ENCODE peak calls at places on chromosomes 11 and 22, in five cellular contexts. One of them, this sample, is unnamed.

GRCh38 chr11:122175316-122175715 is 59.3 kb upstream of the BLID start:
- DNase-seq in HFF-Myc: no peak
- DNase-seq in A172: no peak
- DNase-seq in stimulated activated CD4-positive, alpha-beta T cell treated with anti-CD3 and anti-CD28 coated beads, Interleukin-12 subunit alpha, Interleukin-12 subunit beta, amount 100 ng/mL, for 24 hours: no peak
- DNase-seq in lower leg skin: no peak
- DNase-seq in this sample: no peak

GRCh38 chr22:42459273-42460040 is 27.3 kb upstream of the NFAM1 start:
- DNase-seq in lower leg skin: no peak
- DNase-seq in A172: no peak
- DNase-seq in HFF-Myc: no peak
- DNase-seq in stimulated activated CD4-positive, alpha-beta T cell treated with anti-CD3 and anti-CD28 coated beads, Interleukin-12 subunit alpha, Interleukin-12 subunit beta, amount 100 ng/mL, for 24 hours: no peak
- DNase-seq in this sample: no peak

GRCh38 chr11:133300666-133301065 is 231.6 kb downstream of the OPCML start:
- DNase-seq in stimulated activated CD4-positive, alpha-beta T cell treated with anti-CD3 and anti-CD28 coated beads, Interleukin-12 subunit alpha, Interleukin-12 subunit beta, amount 100 ng/mL, for 24 hours: no peak
- DNase-seq in lower leg skin: no peak
- DNase-seq in HFF-Myc: no peak
- DNase-seq in A172: no peak
- DNase-seq in this sample: no peak

GRCh38 chr11:19380375-19380774 is 139.6 kb upstream of the E2F8 start:
- DNase-seq in A172: peak; percentile 97
- DNase-seq in lower leg skin: no peak
- DNase-seq in HFF-Myc: peak; percentile 72
- DNase-seq in stimulated activated CD4-positive, alpha-beta T cell treated with anti-CD3 and anti-CD28 coated beads, Interleukin-12 subunit alpha, Interleukin-12 subunit beta, amount 100 ng/mL, for 24 hours: no peak
- DNase-seq in this sample: no peak

GRCh38 chr11:27116684-27117083 is 76.1 kb downstream of the BBOX1 start:
- DNase-seq in lower leg skin: no peak
- DNase-seq in HFF-Myc: peak; percentile 25
- DNase-seq in A172: peak; percentile 90
- DNase-seq in stimulated activated CD4-positive, alpha-beta T cell treated with anti-CD3 and anti-CD28 coated beads, Interleukin-12 subunit alpha, Interleukin-12 subunit beta, amount 100 ng/mL, for 24 hours: no peak
- DNase-seq in this sample: no peak

GRCh38 chr11:35290876-35291275 is 128.5 kb downstream of the SLC1A2 start:
- DNase-seq in A172: no peak
- DNase-seq in HFF-Myc: no peak
- DNase-seq in stimulated activated CD4-positive, alpha-beta T cell treated with anti-CD3 and anti-CD28 coated beads, Interleukin-12 subunit alpha, Interleukin-12 subunit beta, amount 100 ng/mL, for 24 hours: no peak
- DNase-seq in lower leg skin: no peak
- DNase-seq in this sample: no peak

GRCh38 chr11:66315921-66316811 is 678 bp downstream of the CD248 start:
- DNase-seq in lower leg skin: no peak
- DNase-seq in HFF-Myc: no peak
- DNase-seq in A172: no peak
- DNase-seq in stimulated activated CD4-positive, alpha-beta T cell treated with anti-CD3 and anti-CD28 coated beads, Interleukin-12 subunit alpha, Interleukin-12 subunit beta, amount 100 ng/mL, for 24 hours: no peak
- DNase-seq in this sample: no peak

GRCh38 chr22:35312198-35313059 is 12.7 kb downstream of the TOM1 start:
- DNase-seq in A172: peak; percentile 67
- DNase-seq in stimulated activated CD4-positive, alpha-beta T cell treated with anti-CD3 and anti-CD28 coated beads, Interleukin-12 subunit alpha, Interleukin-12 subunit beta, amount 100 ng/mL, for 24 hours: no peak
- DNase-seq in HFF-Myc: no peak
- DNase-seq in lower leg skin: no peak
- DNase-seq in this sample: no peak

GRCh38 chr22:49425356-49425755 is 402.3 kb downstream of the BRD1 start:
- DNase-seq in stimulated activated CD4-positive, alpha-beta T cell treated with anti-CD3 and anti-CD28 coated beads, Interleukin-12 subunit alpha, Interleukin-12 subunit beta, amount 100 ng/mL, for 24 hours: no peak
- DNase-seq in A172: no peak
- DNase-seq in HFF-Myc: no peak
- DNase-seq in lower leg skin: no peak
- DNase-seq in this sample: no peak

GRCh38 chr11:69166186-69167115 is 10.7 kb downstream of the SMIM38 start:
- DNase-seq in HFF-Myc: peak; percentile 61
- DNase-seq in A172: peak; percentile 93
- DNase-seq in stimulated activated CD4-positive, alpha-beta T cell treated with anti-CD3 and anti-CD28 coated beads, Interleukin-12 subunit alpha, Interleukin-12 subunit beta, amount 100 ng/mL, for 24 hours: peak; percentile 21
- DNase-seq in lower leg skin: no peak
- DNase-seq in this sample: peak; percentile 50

GRCh38 chr22:29609139-29609538 is 5.7 kb downstream of the NF2 start:
- DNase-seq in lower leg skin: no peak
- DNase-seq in HFF-Myc: no peak
- DNase-seq in A172: no peak
- DNase-seq in stimulated activated CD4-positive, alpha-beta T cell treated with anti-CD3 and anti-CD28 coated beads, Interleukin-12 subunit alpha, Interleukin-12 subunit beta, amount 100 ng/mL, for 24 hours: no peak
- DNase-seq in this sample: no peak

GRCh38 chr22:18980829-18981228 is 44.7 kb upstream of the PRODH start:
- DNase-seq in HFF-Myc: no peak
- DNase-seq in stimulated activated CD4-positive, alpha-beta T cell treated with anti-CD3 and anti-CD28 coated beads, Interleukin-12 subunit alpha, Interleukin-12 subunit beta, amount 100 ng/mL, for 24 hours: no peak
- DNase-seq in A172: no peak
- DNase-seq in lower leg skin: no peak
- DNase-seq in this sample: no peak

GRCh38 chr11:3160252-3161031 is 4.7 kb downstream of the OSBPL5 start:
- DNase-seq in lower leg skin: peak; percentile 85
- DNase-seq in stimulated activated CD4-positive, alpha-beta T cell treated with anti-CD3 and anti-CD28 coated beads, Interleukin-12 subunit alpha, Interleukin-12 subunit beta, amount 100 ng/mL, for 24 hours: no peak
- DNase-seq in HFF-Myc: peak; percentile 75
- DNase-seq in A172: peak; percentile 65
- DNase-seq in this sample: peak; percentile 94

GRCh38 chr11:111798279-111798678 is 32.1 kb upstream of the PPP2R1B start:
- DNase-seq in stimulated activated CD4-positive, alpha-beta T cell treated with anti-CD3 and anti-CD28 coated beads, Interleukin-12 subunit alpha, Interleukin-12 subunit beta, amount 100 ng/mL, for 24 hours: no peak
- DNase-seq in A172: no peak
- DNase-seq in lower leg skin: no peak
- DNase-seq in HFF-Myc: no peak
- DNase-seq in this sample: no peak

GRCh38 chr11:43282607-43283440 is 29.0 kb upstream of the API5 start:
- DNase-seq in lower leg skin: no peak
- DNase-seq in A172: peak; percentile 28
- DNase-seq in HFF-Myc: peak; percentile 3
- DNase-seq in stimulated activated CD4-positive, alpha-beta T cell treated with anti-CD3 and anti-CD28 coated beads, Interleukin-12 subunit alpha, Interleukin-12 subunit beta, amount 100 ng/mL, for 24 hours: no peak
- DNase-seq in this sample: peak; percentile 49

GRCh38 chr11:118012083-118012669 is 26.0 kb downstream of the IL10RA start:
- DNase-seq in stimulated activated CD4-positive, alpha-beta T cell treated with anti-CD3 and anti-CD28 coated beads, Interleukin-12 subunit alpha, Interleukin-12 subunit beta, amount 100 ng/mL, for 24 hours: no peak
- DNase-seq in HFF-Myc: no peak
- DNase-seq in lower leg skin: no peak
- DNase-seq in A172: peak; percentile 27
- DNase-seq in this sample: no peak

GRCh38 chr22:27377901-27378300 is 423.7 kb downstream of the MN1 start:
- DNase-seq in HFF-Myc: no peak
- DNase-seq in stimulated activated CD4-positive, alpha-beta T cell treated with anti-CD3 and anti-CD28 coated beads, Interleukin-12 subunit alpha, Interleukin-12 subunit beta, amount 100 ng/mL, for 24 hours: no peak
- DNase-seq in lower leg skin: no peak
- DNase-seq in A172: no peak
- DNase-seq in this sample: no peak

GRCh38 chr11:43830928-43831440 is 49.6 kb upstream of the ALKBH3 start:
- DNase-seq in lower leg skin: no peak
- DNase-seq in A172: peak; percentile 100
- DNase-seq in HFF-Myc: peak; percentile 97
- DNase-seq in stimulated activated CD4-positive, alpha-beta T cell treated with anti-CD3 and anti-CD28 coated beads, Interleukin-12 subunit alpha, Interleukin-12 subunit beta, amount 100 ng/mL, for 24 hours: peak; percentile 26
- DNase-seq in this sample: no peak

GRCh38 chr11:70811915-70812314 is 413.6 kb downstream of the CTTN start:
- DNase-seq in A172: no peak
- DNase-seq in lower leg skin: no peak
- DNase-seq in HFF-Myc: no peak
- DNase-seq in stimulated activated CD4-positive, alpha-beta T cell treated with anti-CD3 and anti-CD28 coated beads, Interleukin-12 subunit alpha, Interleukin-12 subunit beta, amount 100 ng/mL, for 24 hours: no peak
- DNase-seq in this sample: no peak

GRCh38 chr22:49355206-49355920 is 472.3 kb downstream of the BRD1 start:
- DNase-seq in HFF-Myc: no peak
- DNase-seq in A172: no peak
- DNase-seq in lower leg skin: no peak
- DNase-seq in stimulated activated CD4-positive, alpha-beta T cell treated with anti-CD3 and anti-CD28 coated beads, Interleukin-12 subunit alpha, Interleukin-12 subunit beta, amount 100 ng/mL, for 24 hours: no peak
- DNase-seq in this sample: no peak

GRCh38 chr11:4606231-4607015 is 1.6 kb downstream of the TRIM68 start:
- DNase-seq in HFF-Myc: no peak
- DNase-seq in lower leg skin: no peak
- DNase-seq in A172: peak; percentile 15
- DNase-seq in stimulated activated CD4-positive, alpha-beta T cell treated with anti-CD3 and anti-CD28 coated beads, Interleukin-12 subunit alpha, Interleukin-12 subunit beta, amount 100 ng/mL, for 24 hours: no peak
- DNase-seq in this sample: no peak

GRCh38 chr22:48803171-48803992 is 1024.3 kb downstream of the BRD1 start:
- DNase-seq in stimulated activated CD4-positive, alpha-beta T cell treated with anti-CD3 and anti-CD28 coated beads, Interleukin-12 subunit alpha, Interleukin-12 subunit beta, amount 100 ng/mL, for 24 hours: no peak
- DNase-seq in lower leg skin: no peak
- DNase-seq in HFF-Myc: no peak
- DNase-seq in A172: no peak
- DNase-seq in this sample: no peak

GRCh38 chr22:28142361-28142801 is 223.3 kb upstream of the PITPNB start:
- DNase-seq in stimulated activated CD4-positive, alpha-beta T cell treated with anti-CD3 and anti-CD28 coated beads, Interleukin-12 subunit alpha, Interleukin-12 subunit beta, amount 100 ng/mL, for 24 hours: no peak
- DNase-seq in A172: peak; percentile 60
- DNase-seq in HFF-Myc: peak; percentile 54
- DNase-seq in lower leg skin: peak; percentile 27
- DNase-seq in this sample: no peak

GRCh38 chr11:59891781-59892181 is 13.2 kb downstream of the OOSP3 start:
- DNase-seq in A172: peak; percentile 14
- DNase-seq in stimulated activated CD4-positive, alpha-beta T cell treated with anti-CD3 and anti-CD28 coated beads, Interleukin-12 subunit alpha, Interleukin-12 subunit beta, amount 100 ng/mL, for 24 hours: no peak
- DNase-seq in HFF-Myc: no peak
- DNase-seq in lower leg skin: no peak
- DNase-seq in this sample: no peak

GRCh38 chr11:130162733-130163132 is 3.2 kb downstream of the ST14 start:
- DNase-seq in HFF-Myc: no peak
- DNase-seq in A172: no peak
- DNase-seq in lower leg skin: no peak
- DNase-seq in stimulated activated CD4-positive, alpha-beta T cell treated with anti-CD3 and anti-CD28 coated beads, Interleukin-12 subunit alpha, Interleukin-12 subunit beta, amount 100 ng/mL, for 24 hours: no peak
- DNase-seq in this sample: no peak

GRCh38 chr11:115104851-115105453 is 399.3 kb downstream of the CADM1 start:
- DNase-seq in HFF-Myc: no peak
- DNase-seq in A172: no peak
- DNase-seq in stimulated activated CD4-positive, alpha-beta T cell treated with anti-CD3 and anti-CD28 coated beads, Interleukin-12 subunit alpha, Interleukin-12 subunit beta, amount 100 ng/mL, for 24 hours: no peak
- DNase-seq in lower leg skin: no peak
- DNase-seq in this sample: no peak

GRCh38 chr11:8744423-8744822 is 61.8 kb downstream of the RPL27A start:
- DNase-seq in HFF-Myc: no peak
- DNase-seq in A172: peak; percentile 60
- DNase-seq in lower leg skin: no peak
- DNase-seq in stimulated activated CD4-positive, alpha-beta T cell treated with anti-CD3 and anti-CD28 coated beads, Interleukin-12 subunit alpha, Interleukin-12 subunit beta, amount 100 ng/mL, for 24 hours: no peak
- DNase-seq in this sample: no peak

GRCh38 chr11:110198031-110198729 is 98.2 kb downstream of the RDX start:
- DNase-seq in HFF-Myc: no peak
- DNase-seq in lower leg skin: no peak
- DNase-seq in stimulated activated CD4-positive, alpha-beta T cell treated with anti-CD3 and anti-CD28 coated beads, Interleukin-12 subunit alpha, Interleukin-12 subunit beta, amount 100 ng/mL, for 24 hours: no peak
- DNase-seq in A172: no peak
- DNase-seq in this sample: no peak

GRCh38 chr11:60855726-60856633 is at the start of gene PTGDR2:
- DNase-seq in lower leg skin: no peak
- DNase-seq in HFF-Myc: no peak
- DNase-seq in stimulated activated CD4-positive, alpha-beta T cell treated with anti-CD3 and anti-CD28 coated beads, Interleukin-12 subunit alpha, Interleukin-12 subunit beta, amount 100 ng/mL, for 24 hours: no peak
- DNase-seq in A172: no peak
- DNase-seq in this sample: no peak

GRCh38 chr11:62444271-62444833 is 25.5 kb downstream of the SCGB1A1 start:
- DNase-seq in stimulated activated CD4-positive, alpha-beta T cell treated with anti-CD3 and anti-CD28 coated beads, Interleukin-12 subunit alpha, Interleukin-12 subunit beta, amount 100 ng/mL, for 24 hours: no peak
- DNase-seq in HFF-Myc: no peak
- DNase-seq in A172: peak; percentile 71
- DNase-seq in lower leg skin: peak; percentile 64
- DNase-seq in this sample: peak; percentile 83

GRCh38 chr11:1333091-1333772 is 23.8 kb upstream of the TOLLIP start:
- DNase-seq in A172: no peak
- DNase-seq in lower leg skin: no peak
- DNase-seq in HFF-Myc: no peak
- DNase-seq in stimulated activated CD4-positive, alpha-beta T cell treated with anti-CD3 and anti-CD28 coated beads, Interleukin-12 subunit alpha, Interleukin-12 subunit beta, amount 100 ng/mL, for 24 hours: no peak
- DNase-seq in this sample: no peak

GRCh38 chr11:129589190-129589589 is 213.5 kb downstream of the BARX2 start:
- DNase-seq in A172: no peak
- DNase-seq in lower leg skin: no peak
- DNase-seq in stimulated activated CD4-positive, alpha-beta T cell treated with anti-CD3 and anti-CD28 coated beads, Interleukin-12 subunit alpha, Interleukin-12 subunit beta, amount 100 ng/mL, for 24 hours: no peak
- DNase-seq in HFF-Myc: no peak
- DNase-seq in this sample: no peak

This sample was measured in Right ventricle myocardium superior.